ENCODE peak calls at places on chromosomes 16 and 17, in seven cellular contexts. O is endothelial cell, J is transverse colon, D is psoas muscle, Y is H9, W is heart left ventricle, G is astrocyte of the spinal cord. H is an unnamed sample.

GRCh38 chr17:39979865-39980401 is 674 bp upstream of the PSMD3 start:
- DNase-seq in D (no peak), O (peak), G (no peak), Y (peak), W (no peak), J (peak), H (peak)

GRCh38 chr17:19646788-19647696 is 1.5 kb upstream of the ALDH3A2 start:
- DNase-seq in G (peak), J (no peak), W (no peak), Y (peak), O (no peak), D (no peak), H (no peak)

GRCh38 chr17:43759836-43760235 is 1.2 kb upstream of the SOST start:
- DNase-seq in W (no peak), J (no peak), G (no peak), O (no peak), Y (no peak), D (no peak), H (no peak)

GRCh38 chr17:3828151-3828851 is 17.7 kb downstream of the NCBP3 start:
- DNase-seq in J (no peak), W (no peak), G (peak), D (no peak), Y (no peak), O (no peak), H (no peak)

GRCh38 chr17:57655564-57655963 is 89.5 kb downstream of the CCDC182 start:
- DNase-seq in G (no peak), O (no peak), J (no peak), Y (no peak), D (no peak), W (no peak), H (no peak)

GRCh38 chr17:20009052-20009301 is 182 bp upstream of the SPECC1 start:
- DNase-seq in D (no peak), O (no peak), J (no peak), Y (no peak), W (no peak), G (peak), H (no peak)

GRCh38 chr16:84371553-84371865 is 3.2 kb downstream of the ATP2C2 start:
- DNase-seq in W (no peak), D (no peak), J (no peak), O (no peak), G (no peak), Y (no peak), H (no peak)

GRCh38 chr16:78505544-78506371 is 406.3 kb downstream of the WWOX start:
- DNase-seq in D (peak), Y (peak), G (no peak), W (peak), O (no peak), J (peak), H (no peak)

GRCh38 chr17:3575506-3575905 is 17.9 kb upstream of the TRPV3 start:
- DNase-seq in W (no peak), Y (no peak), O (no peak), G (peak), J (no peak), D (no peak), H (no peak)

DNA sequence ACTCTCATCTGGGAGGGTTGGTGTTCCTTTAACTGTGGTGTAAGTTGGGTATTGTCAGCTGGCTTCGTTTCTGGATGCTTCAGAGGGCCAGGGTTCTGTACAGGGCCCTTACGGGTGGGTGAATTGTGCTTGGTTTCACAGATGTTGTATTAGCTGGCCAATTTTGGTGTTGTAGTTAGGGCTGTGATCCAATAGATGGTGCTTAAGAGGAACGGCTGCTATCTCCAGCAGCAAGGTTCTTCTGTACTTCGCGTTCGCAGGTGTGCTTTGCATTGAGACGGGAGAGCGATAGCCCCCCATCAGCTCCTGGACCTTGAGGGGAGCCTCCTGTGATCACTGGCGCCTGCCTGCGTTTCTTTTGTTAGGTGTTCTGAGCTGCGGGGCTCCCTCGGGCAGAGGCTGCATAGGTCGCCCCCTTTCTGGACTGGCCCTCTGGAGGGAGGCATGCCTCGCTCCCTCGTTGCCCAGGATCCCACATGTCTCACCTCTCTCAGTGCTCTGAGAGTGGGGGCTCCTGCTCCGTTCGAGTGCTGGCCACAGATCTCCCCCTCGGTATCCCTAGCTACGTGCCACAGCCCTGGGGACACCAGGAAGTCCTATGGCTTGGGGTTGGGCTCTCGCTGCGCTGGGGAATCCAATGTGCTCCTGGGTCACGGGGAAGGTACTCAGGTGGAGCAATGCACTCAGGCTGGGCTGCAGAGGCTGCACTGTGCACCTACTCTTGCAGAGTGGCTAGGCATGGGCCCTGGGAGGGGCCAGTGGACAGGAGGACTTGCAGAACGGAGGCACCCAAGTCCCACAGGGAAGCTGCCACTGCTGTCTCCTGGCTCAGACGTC is 844 bp upstream of the PRDM7 start:
- DNase-seq in D (no peak), J (peak), O (no peak), Y (peak), G (peak), W (no peak), H (peak)
- TF ChIP-seq CTCF in D (no peak), J (no peak), O (no peak), Y (peak), G (peak), W (no peak), H (peak)

GRCh38 chr16:57797526-57798266 is 4.6 kb downstream of the KIFC3 start:
- DNase-seq in D (peak), J (no peak), Y (peak), O (peak), W (no peak), G (no peak), H (peak)

GRCh38 chr16:57797216-57797525 is 5.1 kb downstream of the KIFC3 start:
- DNase-seq in O (no peak), Y (no peak), D (no peak), W (no peak), G (no peak), J (no peak), H (no peak)

GRCh38 chr16:57798953-57799618 is 3.2 kb downstream of the KIFC3 start:
- DNase-seq in O (no peak), J (no peak), D (no peak), W (no peak), G (no peak), Y (no peak), H (no peak)

GRCh38 chr16:57799619-57800212 is 2.6 kb downstream of the KIFC3 start:
- DNase-seq in Y (no peak), D (no peak), J (no peak), W (no peak), O (no peak), G (no peak), H (no peak)

GRCh38 chr16:57798267-57798810 is 4.0 kb downstream of the KIFC3 start:
- DNase-seq in D (no peak), G (no peak), Y (no peak), J (no peak), O (no peak), W (no peak), H (no peak)
- TF ChIP-seq CTCF in D (no peak), G (no peak), Y (no peak), J (no peak), O (no peak), W (no peak), H (no peak)

DNA sequence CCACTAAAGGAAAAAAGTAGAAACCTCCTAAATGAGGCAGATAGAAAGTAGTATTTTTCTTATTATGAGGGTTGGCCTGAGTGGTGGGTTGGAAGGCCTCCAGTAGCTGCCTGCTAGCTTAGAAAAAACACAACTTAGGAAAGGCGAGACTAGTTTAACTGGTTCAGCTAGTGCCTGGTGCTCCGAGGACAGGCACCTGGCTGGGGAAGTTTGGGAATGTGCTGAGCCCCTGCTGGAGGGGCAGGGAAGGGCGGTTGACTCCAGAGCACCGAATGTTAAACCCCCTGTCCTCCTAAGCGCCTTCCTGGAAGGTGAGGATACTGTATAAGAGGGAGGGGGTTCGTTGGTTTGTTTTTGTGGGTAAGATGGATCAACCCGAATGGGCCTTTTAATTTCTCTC is 19.9 kb downstream of the LDHD start:
- DNase-seq in D (no peak), W (no peak), O (no peak), J (peak), G (peak), Y (peak), H (no peak)
- TF ChIP-seq CTCF in D (peak), W (no peak), O (peak), J (no peak), G (peak), Y (peak), H (peak)

GRCh38 chr17:7717756-7718350 is 309 bp downstream of the DNAH2 start:
- DNase-seq in O (no peak), Y (peak), G (no peak), W (no peak), D (no peak), J (no peak), H (no peak)

GRCh38 chr17:7714721-7715594 is 2.6 kb upstream of the DNAH2 start:
- DNase-seq in J (no peak), W (no peak), Y (no peak), G (no peak), D (no peak), O (no peak), H (no peak)

GRCh38 chr17:7719661-7720060 is 2.1 kb downstream of the DNAH2 start:
- DNase-seq in O (no peak), G (no peak), J (no peak), Y (no peak), W (no peak), D (no peak), H (no peak)

GRCh38 chr17:7716299-7716886 is 1.2 kb upstream of the DNAH2 start:
- DNase-seq in J (no peak), Y (peak), G (no peak), W (no peak), O (no peak), D (no peak), H (no peak)

DNA sequence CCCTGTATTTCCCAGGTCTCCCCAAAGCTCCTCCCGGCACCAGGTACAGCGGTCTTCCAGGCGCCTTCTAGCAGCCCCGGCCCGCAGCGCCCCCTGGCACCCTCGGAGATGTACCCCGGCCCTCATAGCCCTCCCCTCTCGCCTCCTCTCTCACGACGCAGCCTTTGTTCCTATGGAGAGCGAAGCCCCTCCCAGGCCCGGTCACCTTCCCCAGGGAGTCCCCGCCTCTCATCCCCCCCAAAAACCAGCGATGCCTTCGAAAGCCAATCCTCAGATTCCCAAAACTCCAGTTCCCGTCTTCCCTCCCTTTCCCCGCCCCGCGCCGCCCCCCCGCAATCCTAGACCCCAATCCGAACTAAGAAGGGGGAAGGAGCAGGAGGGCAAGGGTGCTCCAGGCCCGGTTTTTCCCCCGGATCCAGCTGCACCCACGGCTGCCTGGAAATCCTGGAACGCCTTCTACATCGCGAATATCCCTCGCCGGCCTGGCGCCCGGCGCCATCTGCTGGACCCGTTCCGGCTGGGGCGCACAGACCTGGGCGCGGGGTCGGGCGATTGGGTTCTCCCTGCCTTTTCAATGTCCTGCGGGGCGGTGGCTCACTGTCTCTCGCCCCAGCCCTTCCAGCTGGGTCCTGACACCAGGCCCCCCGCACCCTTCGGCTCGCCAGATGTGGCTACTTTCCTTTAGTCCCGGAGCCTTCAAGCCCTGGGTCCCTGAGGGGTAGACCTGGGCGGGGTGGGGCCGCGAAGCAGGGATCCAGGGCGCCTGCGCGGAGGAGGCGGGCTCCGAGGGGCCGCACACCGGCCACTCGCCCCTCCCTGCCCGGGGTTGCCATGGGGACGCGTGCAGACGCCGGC is at the start of gene DNAH2:
- DNase-seq in D (peak), G (peak), Y (peak), W (peak), J (peak), O (peak), H (peak)
- TF ChIP-seq CTCF in D (peak), G (peak), Y (peak), W (peak), J (peak), O (peak), H (no peak)

GRCh38 chr17:50269477-50270429 is 4.5 kb upstream of the TMEM92 start:
- DNase-seq in Y (peak), O (peak), G (peak), D (peak), J (peak), W (peak), H (peak)
- TF ChIP-seq CTCF in Y (peak), O (peak), G (peak), D (peak), J (peak), W (peak), H (peak)

GRCh38 chr17:48720263-48721008 is 1.9 kb downstream of the PRAC1 start:
- DNase-seq in J (no peak), O (no peak), D (no peak), Y (no peak), W (no peak), G (no peak), H (no peak)
- TF ChIP-seq CTCF in J (no peak), O (no peak), D (no peak), Y (no peak), W (no peak), G (no peak), H (no peak)

GRCh38 chr16:69798466-69798865 is 36.3 kb downstream of the WWP2 start:
- DNase-seq in G (peak), O (no peak), D (no peak), Y (no peak), W (no peak), J (no peak), H (peak)
- TF ChIP-seq CTCF in G (peak), O (no peak), D (peak), Y (peak), W (peak), J (no peak), H (no peak)

DNA sequence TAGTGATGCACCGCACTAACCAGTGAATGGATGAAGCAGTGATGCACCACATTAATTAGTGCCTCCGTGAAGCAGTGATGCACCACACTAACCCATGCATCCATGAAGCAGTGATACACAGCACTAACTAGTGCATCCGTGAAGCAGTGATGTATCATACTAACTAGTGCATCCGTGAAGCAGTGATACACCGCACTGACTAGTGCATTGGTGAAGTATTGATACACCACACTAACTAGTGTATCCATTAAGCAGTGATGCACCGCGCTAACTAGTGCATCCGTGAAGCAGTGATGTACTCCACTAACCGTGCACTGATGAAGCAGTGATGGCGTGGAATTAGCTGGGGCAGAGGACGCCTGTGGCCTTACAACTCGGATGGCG is 80.6 kb upstream of the NKD1 start:
- DNase-seq in J (no peak), Y (no peak), G (no peak), O (no peak), D (no peak), W (no peak), H (no peak)
- TF ChIP-seq CTCF in J (no peak), Y (no peak), G (no peak), O (no peak), D (no peak), W (no peak), H (no peak)

DNA sequence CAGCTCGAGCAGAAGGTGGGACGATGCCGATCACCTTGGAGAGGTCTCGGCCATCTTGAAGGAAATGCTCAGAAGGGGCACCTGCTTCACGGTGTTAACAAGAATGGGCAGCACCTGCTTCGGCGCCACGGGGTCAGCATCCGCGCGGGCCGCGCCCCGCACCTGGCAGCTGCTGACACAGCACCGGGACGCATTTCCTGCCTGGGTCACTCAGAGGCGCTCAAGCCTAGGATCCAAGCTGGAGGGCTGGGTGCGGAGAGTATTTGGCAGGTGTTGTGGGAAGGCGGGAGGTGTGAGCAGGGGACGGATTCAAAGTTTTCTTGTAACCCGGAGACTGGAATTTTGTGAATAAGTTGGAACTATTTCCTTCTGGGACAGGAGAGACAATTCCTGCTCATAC is 39.3 kb upstream of the AKTIP start:
- DNase-seq in D (no peak), W (no peak), J (peak), O (no peak), G (no peak), Y (peak), H (no peak)
- TF ChIP-seq CTCF in D (no peak), W (no peak), J (no peak), O (no peak), G (no peak), Y (peak), H (no peak)